ENCODE peak calls at places on chromosomes 13 and 19, in eight cellular contexts. Z is substantia nigra; S is renal cortical epithelial cell; C is Right ventricle myocardium superior; D is astrocyte; N is EL; M is stimulated activated CD8-positive, alpha-beta memory T cell treated with anti-CD3 and anti-CD28 coated beads, Interleukin-12 subunit alpha, Interleukin-12 subunit beta, amount 100 ng/mL, for 4 hours; W is HFFc6. E is an unnamed sample.

GRCh38 chr13:48873598-48873997 is 102.1 kb upstream of the FNDC3A start:
- DNase-seq in S (peak; percentile 69), N (peak; percentile 78), M (no peak), C (no peak), W (peak; percentile 69), Z (no peak), D (peak; percentile 14), E (no peak)

GRCh38 chr19:6524326-6524725 is 6.5 kb upstream of the TNFSF9 start:
- DNase-seq in W (no peak), S (no peak), N (no peak), C (no peak), M (no peak), Z (no peak), D (no peak), E (no peak)

GRCh38 chr13:23851106-23851505 is 38.1 kb downstream of the MIPEP start:
- DNase-seq in N (no peak), S (peak; percentile 9), Z (no peak), D (peak; percentile 23), M (no peak), W (no peak), C (no peak), E (no peak)

GRCh38 chr13:105914637-105915036 is 620.8 kb downstream of the EFNB2 start:
- DNase-seq in M (no peak), S (no peak), Z (no peak), N (peak; percentile 61), C (no peak), W (peak; percentile 36), D (peak; percentile 80), E (no peak)

GRCh38 chr19:58033741-58034475 is at the start of gene ZSCAN1:
- DNase-seq in M (peak; percentile 7), C (peak; percentile 91), Z (peak; percentile 82), N (peak; percentile 21), D (peak; percentile 61), S (no peak), W (no peak), E (peak; percentile 33)

GRCh38 chr13:45604892-45605291 is 10.6 kb downstream of the ERICH6B start:
- DNase-seq in D (no peak), N (no peak), M (no peak), C (no peak), Z (no peak), W (no peak), S (no peak), E (no peak)

GRCh38 chr13:113309481-113309880 is 12.4 kb downstream of the LAMP1 start:
- DNase-seq in S (no peak), Z (no peak), W (no peak), D (no peak), N (no peak), M (no peak), C (no peak), E (no peak)

GRCh38 chr19:16084067-16084685 is 7.9 kb downstream of the TPM4 start:
- DNase-seq in W (no peak), M (no peak), Z (no peak), S (no peak), C (no peak), N (no peak), D (no peak), E (no peak)

GRCh38 chr19:21581646-21582045 is 76.2 kb downstream of the ZNF429 start:
- DNase-seq in M (no peak), W (no peak), C (no peak), S (no peak), N (no peak), D (no peak), Z (no peak), E (no peak)

GRCh38 chr19:7255119-7255518 is 39.1 kb downstream of the INSR start:
- DNase-seq in N (no peak), D (no peak), Z (no peak), S (no peak), C (no peak), W (no peak), M (no peak), E (no peak)

GRCh38 chr19:10899171-10899653 is 27.9 kb downstream of the CARM1 start:
- DNase-seq in N (no peak), C (peak; percentile 76), M (no peak), W (no peak), Z (no peak), D (no peak), S (peak; percentile 64), E (no peak)

GRCh38 chr13:33139186-33139585 is 123.0 kb downstream of the KL start:
- DNase-seq in N (no peak), Z (no peak), W (no peak), S (no peak), C (peak; percentile 67), M (no peak), D (no peak), E (no peak)

GRCh38 chr13:80965097-80965496 is 624.2 kb upstream of the SPRY2 start:
- DNase-seq in N (no peak), C (no peak), D (no peak), Z (no peak), S (no peak), W (no peak), M (no peak), E (no peak)

GRCh38 chr13:110676057-110676510 is 29.8 kb downstream of the CARS2 start:
- DNase-seq in N (no peak), M (no peak), Z (no peak), D (no peak), W (no peak), C (no peak), S (no peak), E (peak; percentile 77)

GRCh38 chr13:35927554-35927953 is 203.6 kb downstream of the DCLK1 start:
- DNase-seq in S (peak; percentile 84), D (peak; percentile 91), Z (no peak), N (peak; percentile 90), W (peak; percentile 78), C (no peak), M (no peak), E (no peak)

E was measured in activated B cell treated with CpG ODN at 0.5 μM for 24 hours.